ENCODE peak calls at places on chromosomes 3 and 15, in ten cellular contexts. One of them, this sample, is unnamed.

GRCh38 chr3:169923189-169923588 is 11.8 kb downstream of the SAMD7 start:
- DNase-seq in NCI-H460: no peak
- DNase-seq in CD8-positive, alpha-beta memory T cell: no peak
- DNase-seq in Right ventricle myocardium superior: peak; percentile 84
- DNase-seq in Panc1: no peak
- DNase-seq in gastrocnemius medialis: no peak
- DNase-seq in activated CD8-positive, alpha-beta T cell treated with anti-CD3 and anti-CD28 coated beads, Interleukin-2, amount 10 ng/mL, durations not matched to agents 7 days and 5 days: no peak
- DNase-seq in stimulated activated CD8-positive, alpha-beta memory T cell treated with anti-CD3 and anti-CD28 coated beads, Interleukin-4, amount 100 ng/mL, for 4 hours: no peak
- DNase-seq in neural crest cell: no peak
- DNase-seq in amygdala: no peak
- DNase-seq in this sample: no peak

GRCh38 chr3:124993462-124993861 is 58.9 kb upstream of the MUC13 start:
- DNase-seq in stimulated activated CD8-positive, alpha-beta memory T cell treated with anti-CD3 and anti-CD28 coated beads, Interleukin-4, amount 100 ng/mL, for 4 hours: no peak
- DNase-seq in CD8-positive, alpha-beta memory T cell: no peak
- DNase-seq in Panc1: no peak
- DNase-seq in Right ventricle myocardium superior: peak; percentile 72
- DNase-seq in amygdala: no peak
- DNase-seq in neural crest cell: no peak
- DNase-seq in gastrocnemius medialis: no peak
- DNase-seq in activated CD8-positive, alpha-beta T cell treated with anti-CD3 and anti-CD28 coated beads, Interleukin-2, amount 10 ng/mL, durations not matched to agents 7 days and 5 days: no peak
- DNase-seq in NCI-H460: no peak
- DNase-seq in this sample: no peak

GRCh38 chr3:72523409-72524172 is 324.7 kb downstream of the SHQ1 start:
- DNase-seq in Panc1: no peak
- DNase-seq in Right ventricle myocardium superior: peak; percentile 47
- DNase-seq in neural crest cell: no peak
- DNase-seq in amygdala: no peak
- DNase-seq in NCI-H460: no peak
- DNase-seq in stimulated activated CD8-positive, alpha-beta memory T cell treated with anti-CD3 and anti-CD28 coated beads, Interleukin-4, amount 100 ng/mL, for 4 hours: no peak
- DNase-seq in CD8-positive, alpha-beta memory T cell: no peak
- DNase-seq in activated CD8-positive, alpha-beta T cell treated with anti-CD3 and anti-CD28 coated beads, Interleukin-2, amount 10 ng/mL, durations not matched to agents 7 days and 5 days: no peak
- DNase-seq in gastrocnemius medialis: peak; percentile 15
- DNase-seq in this sample: peak; percentile 4

GRCh38 chr3:5016218-5017161 is 37.3 kb downstream of the BHLHE40 start:
- DNase-seq in NCI-H460: peak; percentile 81
- DNase-seq in Right ventricle myocardium superior: peak; percentile 50
- DNase-seq in Panc1: no peak
- DNase-seq in activated CD8-positive, alpha-beta T cell treated with anti-CD3 and anti-CD28 coated beads, Interleukin-2, amount 10 ng/mL, durations not matched to agents 7 days and 5 days: peak; percentile 71
- DNase-seq in neural crest cell: no peak
- DNase-seq in CD8-positive, alpha-beta memory T cell: peak; percentile 62
- DNase-seq in gastrocnemius medialis: peak; percentile 50
- DNase-seq in amygdala: no peak
- DNase-seq in stimulated activated CD8-positive, alpha-beta memory T cell treated with anti-CD3 and anti-CD28 coated beads, Interleukin-4, amount 100 ng/mL, for 4 hours: no peak
- DNase-seq in this sample: no peak

GRCh38 chr15:76196286-76196948 is 114.9 kb downstream of the ETFA start:
- DNase-seq in activated CD8-positive, alpha-beta T cell treated with anti-CD3 and anti-CD28 coated beads, Interleukin-2, amount 10 ng/mL, durations not matched to agents 7 days and 5 days: no peak
- DNase-seq in gastrocnemius medialis: peak; percentile 92
- DNase-seq in Panc1: no peak
- DNase-seq in stimulated activated CD8-positive, alpha-beta memory T cell treated with anti-CD3 and anti-CD28 coated beads, Interleukin-4, amount 100 ng/mL, for 4 hours: no peak
- DNase-seq in CD8-positive, alpha-beta memory T cell: no peak
- DNase-seq in neural crest cell: no peak
- DNase-seq in Right ventricle myocardium superior: peak; percentile 64
- DNase-seq in NCI-H460: peak; percentile 24
- DNase-seq in amygdala: no peak
- DNase-seq in this sample: peak; percentile 62

GRCh38 chr3:184663756-184664155 is 48.1 kb downstream of the MAGEF1 start:
- DNase-seq in NCI-H460: no peak
- DNase-seq in activated CD8-positive, alpha-beta T cell treated with anti-CD3 and anti-CD28 coated beads, Interleukin-2, amount 10 ng/mL, durations not matched to agents 7 days and 5 days: no peak
- DNase-seq in gastrocnemius medialis: no peak
- DNase-seq in stimulated activated CD8-positive, alpha-beta memory T cell treated with anti-CD3 and anti-CD28 coated beads, Interleukin-4, amount 100 ng/mL, for 4 hours: no peak
- DNase-seq in CD8-positive, alpha-beta memory T cell: no peak
- DNase-seq in amygdala: no peak
- DNase-seq in Right ventricle myocardium superior: no peak
- DNase-seq in neural crest cell: no peak
- DNase-seq in Panc1: no peak
- DNase-seq in this sample: no peak

GRCh38 chr3:164451083-164451910 is 627.0 kb downstream of the SI start:
- DNase-seq in NCI-H460: no peak
- DNase-seq in stimulated activated CD8-positive, alpha-beta memory T cell treated with anti-CD3 and anti-CD28 coated beads, Interleukin-4, amount 100 ng/mL, for 4 hours: no peak
- DNase-seq in neural crest cell: no peak
- DNase-seq in Panc1: no peak
- DNase-seq in Right ventricle myocardium superior: peak; percentile 38
- DNase-seq in amygdala: no peak
- DNase-seq in CD8-positive, alpha-beta memory T cell: no peak
- DNase-seq in gastrocnemius medialis: peak; percentile 59
- DNase-seq in activated CD8-positive, alpha-beta T cell treated with anti-CD3 and anti-CD28 coated beads, Interleukin-2, amount 10 ng/mL, durations not matched to agents 7 days and 5 days: no peak
- DNase-seq in this sample: no peak

GRCh38 chr3:9622438-9622837 is 26.9 kb upstream of the MTMR14 start:
- DNase-seq in neural crest cell: no peak
- DNase-seq in gastrocnemius medialis: no peak
- DNase-seq in amygdala: no peak
- DNase-seq in Panc1: no peak
- DNase-seq in stimulated activated CD8-positive, alpha-beta memory T cell treated with anti-CD3 and anti-CD28 coated beads, Interleukin-4, amount 100 ng/mL, for 4 hours: no peak
- DNase-seq in CD8-positive, alpha-beta memory T cell: no peak
- DNase-seq in activated CD8-positive, alpha-beta T cell treated with anti-CD3 and anti-CD28 coated beads, Interleukin-2, amount 10 ng/mL, durations not matched to agents 7 days and 5 days: no peak
- DNase-seq in Right ventricle myocardium superior: no peak
- DNase-seq in NCI-H460: no peak
- DNase-seq in this sample: no peak

This sample was measured in nucleus accumbens.